ENCODE peak calls at places on chromosome 11, in seven cellular contexts. One of them, this sample, is unnamed.

GRCh38 chr11:28838741-28839140 is 730.6 kb downstream of the METTL15 start:
- DNase-seq in activated T-cell treated with anti-CD3 and anti-CD28 coated beads for 1 hour: no peak
- DNase-seq in right cardiac atrium: no peak
- DNase-seq in hepatocyte: no peak
- DNase-seq in ovary: no peak
- DNase-seq in astrocyte of the spinal cord: peak; percentile 35
- DNase-seq in NCI-H1092: no peak
- DNase-seq in this sample: no peak

GRCh38 chr11:44622721-44623258 is 57.3 kb downstream of the CD82 start:
- DNase-seq in activated T-cell treated with anti-CD3 and anti-CD28 coated beads for 1 hour: no peak
- DNase-seq in ovary: no peak
- DNase-seq in astrocyte of the spinal cord: no peak
- DNase-seq in hepatocyte: peak; percentile 3
- DNase-seq in right cardiac atrium: peak; percentile 18
- DNase-seq in NCI-H1092: no peak
- DNase-seq in this sample: peak; percentile 48

GRCh38 chr11:32318071-32318815 is 117.1 kb downstream of the WT1 start:
- DNase-seq in NCI-H1092: no peak
- DNase-seq in astrocyte of the spinal cord: no peak
- DNase-seq in activated T-cell treated with anti-CD3 and anti-CD28 coated beads for 1 hour: no peak
- DNase-seq in right cardiac atrium: no peak
- DNase-seq in hepatocyte: no peak
- DNase-seq in ovary: no peak
- DNase-seq in this sample: no peak

GRCh38 chr11:123384116-123384515 is 46.0 kb upstream of the GRAMD1B start:
- DNase-seq in right cardiac atrium: no peak
- DNase-seq in NCI-H1092: no peak
- DNase-seq in activated T-cell treated with anti-CD3 and anti-CD28 coated beads for 1 hour: no peak
- DNase-seq in ovary: no peak
- DNase-seq in astrocyte of the spinal cord: no peak
- DNase-seq in hepatocyte: no peak
- DNase-seq in this sample: no peak

GRCh38 chr11:126485021-126485781 is 129.7 kb downstream of the ST3GAL4 start:
- DNase-seq in activated T-cell treated with anti-CD3 and anti-CD28 coated beads for 1 hour: no peak
- DNase-seq in hepatocyte: no peak
- DNase-seq in ovary: no peak
- DNase-seq in NCI-H1092: no peak
- DNase-seq in right cardiac atrium: no peak
- DNase-seq in astrocyte of the spinal cord: peak; percentile 18
- DNase-seq in this sample: peak; percentile 30

GRCh38 chr11:9535189-9535781 is 38.2 kb upstream of the WEE1 start:
- DNase-seq in hepatocyte: peak; percentile 59
- DNase-seq in activated T-cell treated with anti-CD3 and anti-CD28 coated beads for 1 hour: peak; percentile 83
- DNase-seq in NCI-H1092: no peak
- DNase-seq in ovary: peak; percentile 60
- DNase-seq in astrocyte of the spinal cord: no peak
- DNase-seq in right cardiac atrium: peak; percentile 90
- DNase-seq in this sample: peak; percentile 83

GRCh38 chr11:4539603-4540219 is 5.3 kb upstream of the OR52M1 start:
- DNase-seq in hepatocyte: peak; percentile 67
- DNase-seq in activated T-cell treated with anti-CD3 and anti-CD28 coated beads for 1 hour: peak; percentile 26
- DNase-seq in ovary: peak; percentile 79
- DNase-seq in astrocyte of the spinal cord: peak; percentile 13
- DNase-seq in right cardiac atrium: peak; percentile 60
- DNase-seq in NCI-H1092: no peak
- DNase-seq in this sample: peak; percentile 78

GRCh38 chr11:118175031-118175531 is 1.4 kb downstream of the SCN2B start:
- DNase-seq in astrocyte of the spinal cord: no peak
- DNase-seq in NCI-H1092: no peak
- DNase-seq in hepatocyte: no peak
- DNase-seq in ovary: no peak
- DNase-seq in right cardiac atrium: no peak
- DNase-seq in activated T-cell treated with anti-CD3 and anti-CD28 coated beads for 1 hour: no peak
- DNase-seq in this sample: no peak

GRCh38 chr11:62054484-62055121 is 69.2 kb upstream of the INCENP start:
- DNase-seq in hepatocyte: peak; percentile 63
- DNase-seq in activated T-cell treated with anti-CD3 and anti-CD28 coated beads for 1 hour: no peak
- DNase-seq in right cardiac atrium: no peak
- DNase-seq in astrocyte of the spinal cord: peak; percentile 20
- DNase-seq in ovary: no peak
- DNase-seq in NCI-H1092: peak; percentile 56
- DNase-seq in this sample: no peak